ENCODE peak calls at places on chromosomes 3 and 15, in nine cellular contexts. One of them, this sample, is unnamed.

GRCh38 chr3:12590096-12590495 is 33.2 kb downstream of the MKRN2 start:
- DNase-seq in body of pancreas: no peak
- DNase-seq in GM12878: no peak
- DNase-seq in uterus: no peak
- DNase-seq in lower leg skin: no peak
- DNase-seq in NB4: peak
- DNase-seq in suprapubic skin: no peak
- DNase-seq in adrenal gland: no peak
- DNase-seq in H1: no peak
- DNase-seq in this sample: no peak

GRCh38 chr15:58552505-58553364 is 120.9 kb downstream of the LIPC start:
- DNase-seq in H1: no peak
- DNase-seq in NB4: no peak
- DNase-seq in GM12878: no peak
- DNase-seq in body of pancreas: no peak
- DNase-seq in lower leg skin: peak
- DNase-seq in suprapubic skin: no peak
- DNase-seq in adrenal gland: no peak
- DNase-seq in uterus: no peak
- DNase-seq in this sample: no peak

GRCh38 chr15:92101706-92102434 is 248.4 kb downstream of the SLCO3A1 start:
- DNase-seq in lower leg skin: no peak
- DNase-seq in uterus: no peak
- DNase-seq in body of pancreas: no peak
- DNase-seq in H1: no peak
- DNase-seq in suprapubic skin: no peak
- DNase-seq in adrenal gland: no peak
- DNase-seq in GM12878: peak
- DNase-seq in NB4: no peak
- DNase-seq in this sample: no peak

GRCh38 chr15:54374184-54374947 is 396.1 kb downstream of the UNC13C start:
- DNase-seq in NB4: no peak
- DNase-seq in H1: no peak
- DNase-seq in suprapubic skin: peak
- DNase-seq in adrenal gland: no peak
- DNase-seq in lower leg skin: no peak
- DNase-seq in uterus: no peak
- DNase-seq in body of pancreas: no peak
- DNase-seq in GM12878: no peak
- DNase-seq in this sample: no peak

GRCh38 chr3:150697646-150698045 is 6.1 kb downstream of the ERICH6 start:
- DNase-seq in suprapubic skin: no peak
- DNase-seq in NB4: no peak
- DNase-seq in body of pancreas: no peak
- DNase-seq in lower leg skin: no peak
- DNase-seq in H1: no peak
- DNase-seq in uterus: no peak
- DNase-seq in adrenal gland: no peak
- DNase-seq in GM12878: no peak
- DNase-seq in this sample: no peak

GRCh38 chr3:188320757-188321156 is 166.8 kb downstream of the LPP start:
- DNase-seq in adrenal gland: no peak
- DNase-seq in GM12878: no peak
- DNase-seq in NB4: no peak
- DNase-seq in uterus: no peak
- DNase-seq in body of pancreas: no peak
- DNase-seq in H1: no peak
- DNase-seq in suprapubic skin: no peak
- DNase-seq in lower leg skin: no peak
- DNase-seq in this sample: no peak

GRCh38 chr3:23459915-23460546 is 256.9 kb downstream of the UBE2E2 start:
- DNase-seq in body of pancreas: no peak
- DNase-seq in GM12878: no peak
- DNase-seq in uterus: no peak
- DNase-seq in lower leg skin: no peak
- DNase-seq in suprapubic skin: no peak
- DNase-seq in adrenal gland: no peak
- DNase-seq in H1: no peak
- DNase-seq in NB4: no peak
- DNase-seq in this sample: no peak

GRCh38 chr3:107845355-107846281 is 245.2 kb downstream of the CD47 start:
- DNase-seq in uterus: no peak
- DNase-seq in NB4: no peak
- DNase-seq in suprapubic skin: no peak
- DNase-seq in GM12878: no peak
- DNase-seq in adrenal gland: no peak
- DNase-seq in H1: no peak
- DNase-seq in lower leg skin: no peak
- DNase-seq in body of pancreas: no peak
- DNase-seq in this sample: no peak

GRCh38 chr3:136078421-136079364 is 113.2 kb downstream of the PPP2R3A start:
- DNase-seq in H1: no peak
- DNase-seq in adrenal gland: no peak
- DNase-seq in GM12878: no peak
- DNase-seq in uterus: no peak
- DNase-seq in lower leg skin: no peak
- DNase-seq in body of pancreas: no peak
- DNase-seq in suprapubic skin: no peak
- DNase-seq in NB4: peak
- DNase-seq in this sample: no peak

GRCh38 chr15:92123848-92124631 is 269.6 kb upstream of the ST8SIA2 start:
- DNase-seq in suprapubic skin: no peak
- DNase-seq in GM12878: no peak
- DNase-seq in H1: peak
- DNase-seq in body of pancreas: no peak
- DNase-seq in NB4: no peak
- DNase-seq in adrenal gland: no peak
- DNase-seq in lower leg skin: no peak
- DNase-seq in uterus: no peak
- DNase-seq in this sample: no peak

GRCh38 chr15:93037341-93038063 is 51.5 kb downstream of the RGMA start:
- DNase-seq in uterus: peak
- DNase-seq in H1: no peak
- DNase-seq in suprapubic skin: peak
- DNase-seq in lower leg skin: peak
- DNase-seq in adrenal gland: no peak
- DNase-seq in GM12878: no peak
- DNase-seq in NB4: peak
- DNase-seq in body of pancreas: no peak
- DNase-seq in this sample: no peak

GRCh38 chr3:151281671-151282334 is 3.5 kb upstream of the P2RY14 start:
- DNase-seq in adrenal gland: no peak
- DNase-seq in uterus: no peak
- DNase-seq in lower leg skin: no peak
- DNase-seq in NB4: no peak
- DNase-seq in GM12878: no peak
- DNase-seq in body of pancreas: no peak
- DNase-seq in H1: no peak
- DNase-seq in suprapubic skin: no peak
- DNase-seq in this sample: no peak

DNA sequence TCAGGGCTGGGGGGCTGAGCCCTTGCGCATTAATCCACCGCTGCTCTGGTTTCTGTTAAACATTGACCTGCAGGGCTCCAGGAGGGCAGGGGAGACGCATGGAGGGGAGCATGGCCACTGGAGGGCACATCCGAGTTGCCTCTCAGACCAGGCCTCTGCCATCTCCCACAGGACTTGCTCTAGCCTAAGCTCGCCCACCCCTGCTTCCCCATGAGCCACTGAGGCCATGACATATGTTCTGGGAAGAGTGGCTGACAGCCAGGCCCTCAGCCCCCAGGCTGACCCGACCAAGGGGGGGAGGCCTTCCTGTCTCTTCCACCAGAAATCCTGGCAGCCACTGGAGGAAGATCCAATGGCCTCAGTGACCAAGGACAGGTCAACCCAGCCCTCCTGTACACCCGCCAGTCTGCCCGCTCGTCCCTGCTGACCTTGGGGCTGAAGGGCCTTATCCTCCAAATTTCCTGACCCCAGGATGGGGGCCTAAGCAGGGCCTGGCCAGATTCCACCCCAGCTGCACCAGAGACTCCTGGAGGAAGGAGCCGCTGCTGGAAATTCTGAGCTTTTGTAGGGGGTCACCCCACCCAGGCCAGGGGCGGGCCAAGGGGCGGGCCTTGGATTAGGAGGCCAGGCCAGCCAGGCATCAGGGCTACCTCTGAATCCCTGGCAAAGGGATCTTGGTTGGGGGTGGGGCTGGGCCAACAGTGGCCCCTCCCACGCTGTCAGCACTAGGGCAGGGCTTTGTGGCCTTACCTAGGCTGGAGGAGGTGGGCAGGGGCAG is at the start of gene HYAL1:
- DNase-seq in NB4: peak
- DNase-seq in uterus: peak
- DNase-seq in adrenal gland: peak
- DNase-seq in body of pancreas: peak
- DNase-seq in lower leg skin: peak
- DNase-seq in suprapubic skin: peak
- DNase-seq in GM12878: no peak
- DNase-seq in H1: no peak
- DNase-seq in this sample: peak
- TF ChIP-seq POLR2A in NB4: no peak
- TF ChIP-seq POLR2A in uterus: no peak
- TF ChIP-seq POLR2A in adrenal gland: no peak
- TF ChIP-seq POLR2A in body of pancreas: peak
- TF ChIP-seq POLR2A in lower leg skin: no peak
- TF ChIP-seq POLR2A in suprapubic skin: no peak
- TF ChIP-seq POLR2A in GM12878: no peak
- TF ChIP-seq POLR2A in H1: no peak
- TF ChIP-seq POLR2A in this sample: no peak

GRCh38 chr3:189629803-189630455 is 1.3 kb upstream of the TP63 start:
- DNase-seq in H1: no peak
- DNase-seq in lower leg skin: no peak
- DNase-seq in uterus: peak
- DNase-seq in GM12878: no peak
- DNase-seq in NB4: no peak
- DNase-seq in adrenal gland: no peak
- DNase-seq in body of pancreas: peak
- DNase-seq in suprapubic skin: no peak
- DNase-seq in this sample: no peak

GRCh38 chr3:189631409-189631808 is 220 bp downstream of the TP63 start:
- DNase-seq in GM12878: no peak
- DNase-seq in suprapubic skin: no peak
- DNase-seq in lower leg skin: no peak
- DNase-seq in NB4: no peak
- DNase-seq in uterus: no peak
- DNase-seq in H1: no peak
- DNase-seq in adrenal gland: no peak
- DNase-seq in body of pancreas: no peak
- DNase-seq in this sample: no peak

GRCh38 chr3:189631373-189631408 is at the start of gene TP63:
- DNase-seq in lower leg skin: no peak
- DNase-seq in suprapubic skin: no peak
- DNase-seq in NB4: no peak
- DNase-seq in GM12878: no peak
- DNase-seq in body of pancreas: no peak
- DNase-seq in adrenal gland: no peak
- DNase-seq in H1: no peak
- DNase-seq in uterus: no peak
- DNase-seq in this sample: no peak

GRCh38 chr3:189632238-189632637 is 1.0 kb downstream of the TP63 start:
- DNase-seq in suprapubic skin: no peak
- DNase-seq in GM12878: peak
- DNase-seq in adrenal gland: no peak
- DNase-seq in lower leg skin: no peak
- DNase-seq in H1: no peak
- DNase-seq in body of pancreas: no peak
- DNase-seq in NB4: no peak
- DNase-seq in uterus: no peak
- DNase-seq in this sample: no peak

DNA sequence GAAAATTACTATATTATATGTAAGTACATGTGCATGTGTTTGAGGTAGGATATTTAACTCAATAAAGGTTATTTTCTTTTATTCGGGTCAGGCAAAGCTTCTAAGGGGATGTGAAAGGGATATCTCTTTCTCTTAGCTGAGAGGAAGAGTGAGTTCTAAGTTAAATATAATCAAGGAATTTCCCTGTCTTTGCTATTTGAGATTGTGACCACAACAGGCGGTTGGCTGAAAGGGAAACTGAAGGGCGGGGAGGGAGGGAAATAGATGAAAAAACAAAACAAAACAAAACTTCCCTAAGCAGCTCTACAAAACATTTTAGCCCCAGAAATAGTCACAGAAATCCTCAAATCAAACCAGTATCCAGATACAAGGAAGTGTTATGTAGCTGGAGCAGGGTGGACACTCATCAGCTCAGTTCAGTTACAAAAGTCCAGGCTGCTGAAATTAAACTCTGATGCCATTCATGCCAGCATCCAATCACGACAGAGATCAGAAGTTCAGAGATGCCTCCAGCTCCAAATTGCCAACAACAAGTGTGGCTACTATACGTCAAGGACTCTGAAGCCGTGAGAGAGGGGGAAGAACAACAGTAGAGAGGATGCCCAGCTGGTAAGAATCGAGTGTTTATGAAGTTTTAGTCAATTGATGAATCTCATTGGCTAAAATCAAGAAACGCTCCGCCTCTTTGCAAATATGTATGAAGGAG is 369 bp upstream of the TP63 start:
- DNase-seq in body of pancreas: no peak
- DNase-seq in uterus: no peak
- DNase-seq in suprapubic skin: no peak
- DNase-seq in lower leg skin: no peak
- DNase-seq in NB4: no peak
- DNase-seq in GM12878: peak
- DNase-seq in adrenal gland: no peak
- DNase-seq in H1: no peak
- DNase-seq in this sample: no peak
- TF ChIP-seq POLR2A in body of pancreas: no peak
- TF ChIP-seq POLR2A in uterus: no peak
- TF ChIP-seq POLR2A in suprapubic skin: no peak
- TF ChIP-seq POLR2A in lower leg skin: no peak
- TF ChIP-seq POLR2A in NB4: no peak
- TF ChIP-seq POLR2A in GM12878: no peak
- TF ChIP-seq POLR2A in adrenal gland: no peak
- TF ChIP-seq POLR2A in H1: no peak
- TF ChIP-seq POLR2A in this sample: no peak

GRCh38 chr3:11010406-11011165 is 18.0 kb downstream of the SLC6A1 start:
- DNase-seq in NB4: no peak
- DNase-seq in adrenal gland: no peak
- DNase-seq in lower leg skin: no peak
- DNase-seq in suprapubic skin: no peak
- DNase-seq in H1: no peak
- DNase-seq in GM12878: no peak
- DNase-seq in body of pancreas: no peak
- DNase-seq in uterus: no peak
- DNase-seq in this sample: no peak
- TF ChIP-seq POLR2A in NB4: no peak
- TF ChIP-seq POLR2A in adrenal gland: no peak
- TF ChIP-seq POLR2A in lower leg skin: no peak
- TF ChIP-seq POLR2A in suprapubic skin: no peak
- TF ChIP-seq POLR2A in H1: no peak
- TF ChIP-seq POLR2A in GM12878: no peak
- TF ChIP-seq POLR2A in body of pancreas: no peak
- TF ChIP-seq POLR2A in uterus: no peak
- TF ChIP-seq POLR2A in this sample: no peak

DNA sequence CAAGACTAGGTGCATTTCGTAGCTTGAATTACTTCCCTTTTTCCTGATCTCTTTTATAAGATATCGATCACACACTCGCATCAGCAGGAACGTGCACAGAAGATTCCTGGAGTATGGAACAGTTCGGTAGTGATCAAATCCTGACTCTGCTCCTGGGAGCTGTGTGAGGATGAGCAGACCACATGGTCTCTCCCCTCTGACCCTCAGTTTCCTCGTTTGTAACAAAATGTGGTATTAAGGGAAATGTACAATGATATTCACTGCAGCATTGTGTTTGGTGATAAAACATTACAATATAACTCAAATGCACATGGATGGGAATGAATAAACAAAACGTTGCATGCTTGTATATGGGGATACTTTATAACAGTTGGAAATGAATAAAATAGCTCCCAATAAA is 26.7 kb downstream of the TMED3 start:
- DNase-seq in suprapubic skin: no peak
- DNase-seq in uterus: no peak
- DNase-seq in body of pancreas: no peak
- DNase-seq in H1: no peak
- DNase-seq in adrenal gland: no peak
- DNase-seq in lower leg skin: no peak
- DNase-seq in GM12878: no peak
- DNase-seq in NB4: no peak
- DNase-seq in this sample: no peak
- TF ChIP-seq POLR2A in suprapubic skin: no peak
- TF ChIP-seq POLR2A in uterus: no peak
- TF ChIP-seq POLR2A in body of pancreas: no peak
- TF ChIP-seq POLR2A in H1: no peak
- TF ChIP-seq POLR2A in adrenal gland: no peak
- TF ChIP-seq POLR2A in lower leg skin: no peak
- TF ChIP-seq POLR2A in GM12878: no peak
- TF ChIP-seq POLR2A in NB4: no peak
- TF ChIP-seq POLR2A in this sample: no peak